ENCODE peak calls at places on chromosomes 2 and 18, in eight cellular contexts. W, T, C, P, I, A, Z and J are unnamed samples.

GRCh38 chr2:1995987-1996386 is 251.7 kb upstream of the PXDN start:
- DNase-seq in W (no peak), T (no peak), C (peak), P (no peak), I (no peak), A (no peak), Z (no peak), J (no peak)

GRCh38 chr2:170530284-170530745 is 184.8 kb upstream of the SP5 start:
- DNase-seq in W (peak), T (no peak), C (no peak), P (peak), I (no peak), A (peak), Z (no peak), J (peak)

GRCh38 chr2:206477296-206477695 is 34.0 kb downstream of the ADAM23 start:
- DNase-seq in W (no peak), T (no peak), C (no peak), P (no peak), I (no peak), A (no peak), Z (no peak), J (no peak)

GRCh38 chr2:72893594-72894319 is 6.5 kb downstream of the SPR start:
- DNase-seq in W (no peak), T (no peak), C (peak), P (peak), I (peak), A (peak), Z (no peak), J (no peak)

GRCh38 chr2:54559593-54560145 is 103.5 kb downstream of the SPTBN1 start:
- DNase-seq in W (peak), T (no peak), C (no peak), P (no peak), I (no peak), A (no peak), Z (no peak), J (peak)

GRCh38 chr2:136909777-136910176 is 144.4 kb downstream of the THSD7B start:
- DNase-seq in W (no peak), T (no peak), C (no peak), P (no peak), I (no peak), A (no peak), Z (no peak), J (no peak)

GRCh38 chr2:226211439-226211838 is 588.2 kb downstream of the IRS1 start:
- DNase-seq in W (no peak), T (no peak), C (no peak), P (no peak), I (no peak), A (peak), Z (no peak), J (no peak)

GRCh38 chr2:171522804-171523338 is 597 bp downstream of the CYBRD1 start:
- DNase-seq in W (no peak), T (no peak), C (peak), P (peak), I (peak), A (no peak), Z (no peak), J (no peak)

GRCh38 chr2:48829569-48829968 is 74.0 kb upstream of the LHCGR start:
- DNase-seq in W (no peak), T (no peak), C (no peak), P (no peak), I (no peak), A (no peak), Z (no peak), J (no peak)

GRCh38 chr2:199798881-199799580 is 52.0 kb downstream of the FTCDNL1 start:
- DNase-seq in W (no peak), T (no peak), C (no peak), P (peak), I (no peak), A (no peak), Z (no peak), J (no peak)

GRCh38 chr2:154844513-154844912 is 146.0 kb downstream of the KCNJ3 start:
- DNase-seq in W (no peak), T (no peak), C (no peak), P (no peak), I (no peak), A (no peak), Z (no peak), J (no peak)

GRCh38 chr2:200670313-200670712 is 84.5 kb downstream of the AOX1 start:
- DNase-seq in W (no peak), T (no peak), C (no peak), P (no peak), I (no peak), A (no peak), Z (no peak), J (no peak)

GRCh38 chr2:205712983-205713531 is 30.8 kb downstream of the NRP2 start:
- DNase-seq in W (no peak), T (no peak), C (no peak), P (no peak), I (no peak), A (no peak), Z (no peak), J (no peak)

GRCh38 chr18:58762781-58763171 is 91.5 kb downstream of the MALT1 start:
- DNase-seq in W (no peak), T (no peak), C (no peak), P (no peak), I (no peak), A (no peak), Z (no peak), J (peak)

GRCh38 chr18:77191241-77191751 is 58.4 kb upstream of the GALR1 start:
- DNase-seq in W (no peak), T (no peak), C (no peak), P (no peak), I (no peak), A (peak), Z (no peak), J (no peak)

GRCh38 chr2:8307779-8308178 is 374.1 kb upstream of the ID2 start:
- DNase-seq in W (peak), T (no peak), C (no peak), P (no peak), I (no peak), A (no peak), Z (no peak), J (peak)

GRCh38 chr2:11692966-11693521 is 23.0 kb upstream of the NTSR2 start:
- DNase-seq in W (peak), T (peak), C (peak), P (peak), I (peak), A (no peak), Z (peak), J (peak)

GRCh38 chr2:12321017-12321641 is 395.6 kb upstream of the TRIB2 start:
- DNase-seq in W (peak), T (no peak), C (no peak), P (peak), I (no peak), A (peak), Z (no peak), J (peak)

GRCh38 chr18:5049124-5049523 is 147.9 kb downstream of the AKAIN1 start:
- DNase-seq in W (no peak), T (no peak), C (no peak), P (no peak), I (no peak), A (no peak), Z (no peak), J (no peak)

GRCh38 chr2:190640124-190640523 is 8.8 kb upstream of the NAB1 start:
- DNase-seq in W (no peak), T (no peak), C (no peak), P (no peak), I (no peak), A (no peak), Z (no peak), J (no peak)

GRCh38 chr2:234091432-234091879 is 41.0 kb downstream of the SPP2 start:
- DNase-seq in W (no peak), T (no peak), C (no peak), P (no peak), I (no peak), A (no peak), Z (no peak), J (no peak)

GRCh38 chr2:64837116-64837704 is 152.0 kb upstream of the SLC1A4 start:
- DNase-seq in W (no peak), T (no peak), C (no peak), P (no peak), I (no peak), A (no peak), Z (no peak), J (no peak)

GRCh38 chr18:61531891-61532290 is 198.7 kb downstream of the CDH20 start:
- DNase-seq in W (no peak), T (no peak), C (no peak), P (no peak), I (no peak), A (no peak), Z (no peak), J (no peak)

GRCh38 chr2:118403658-118404451 is 315.6 kb downstream of the INSIG2 start:
- DNase-seq in W (no peak), T (no peak), C (no peak), P (no peak), I (no peak), A (no peak), Z (no peak), J (no peak)

GRCh38 chr2:151506170-151506569 is 96.5 kb downstream of the RIF1 start:
- DNase-seq in W (no peak), T (no peak), C (no peak), P (no peak), I (no peak), A (no peak), Z (no peak), J (no peak)

GRCh38 chr18:12376034-12376717 is 851 bp downstream of the AFG3L2 start:
- DNase-seq in W (no peak), T (no peak), C (no peak), P (no peak), I (no peak), A (no peak), Z (no peak), J (peak)

GRCh38 chr2:165067958-165068612 is 112.8 kb upstream of the SLC38A11 start:
- DNase-seq in W (no peak), T (no peak), C (no peak), P (peak), I (no peak), A (peak), Z (no peak), J (no peak)

GRCh38 chr2:46041434-46041833 is 255.8 kb upstream of the EPAS1 start:
- DNase-seq in W (no peak), T (no peak), C (no peak), P (no peak), I (no peak), A (no peak), Z (no peak), J (no peak)